ENCODE peak calls at places on chromosomes 4 and X, in eight cellular contexts. B, C, S, X, A, D, W and U are unnamed samples.

GRCh38 chrX:1902901-1903379 is 288.1 kb downstream of the ASMT start:
- DNase-seq in B (no peak), C (no peak), S (no peak), X (no peak), A (no peak), D (no peak), W (no peak), U (no peak)

GRCh38 chr4:114025176-114025777 is 45.8 kb upstream of the ARSJ start:
- DNase-seq in B (no peak), C (no peak), S (no peak), X (no peak), A (no peak), D (no peak), W (no peak), U (no peak)

GRCh38 chrX:57453901-57454300 is 137.9 kb upstream of the ZXDB start:
- DNase-seq in B (no peak), C (peak), S (no peak), X (peak), A (no peak), D (peak), W (no peak), U (peak)

GRCh38 chrX:48558270-48558669 is 16.0 kb upstream of the RBM3 start:
- DNase-seq in B (peak), C (peak), S (peak), X (no peak), A (no peak), D (peak), W (no peak), U (peak)

GRCh38 chr4:27807207-27807606 is 946.6 kb downstream of the STIM2 start:
- DNase-seq in B (peak), C (no peak), S (no peak), X (no peak), A (no peak), D (no peak), W (no peak), U (peak)

GRCh38 chr4:566508-567295 is 9.4 kb downstream of the TMEM271 start:
- DNase-seq in B (no peak), C (no peak), S (no peak), X (no peak), A (no peak), D (no peak), W (no peak), U (no peak)

GRCh38 chr4:6576932-6577331 is 1.9 kb downstream of the MAN2B2 start:
- DNase-seq in B (no peak), C (no peak), S (no peak), X (no peak), A (no peak), D (no peak), W (no peak), U (no peak)

GRCh38 chrX:20060961-20061868 is 55.5 kb downstream of the MAP7D2 start:
- DNase-seq in B (no peak), C (no peak), S (no peak), X (no peak), A (no peak), D (no peak), W (peak), U (no peak)

GRCh38 chrX:46597774-46598173 is 24.2 kb downstream of the CHST7 start:
- DNase-seq in B (no peak), C (no peak), S (no peak), X (no peak), A (no peak), D (no peak), W (no peak), U (no peak)

GRCh38 chr4:7422098-7422897 is 12.4 kb downstream of the PSAPL1 start:
- DNase-seq in B (no peak), C (no peak), S (no peak), X (no peak), A (no peak), D (no peak), W (no peak), U (no peak)

GRCh38 chrX:76796311-76796710 is 368.8 kb downstream of the MAGEE1 start:
- DNase-seq in B (no peak), C (no peak), S (no peak), X (no peak), A (no peak), D (peak), W (no peak), U (no peak)

GRCh38 chr4:154073107-154073817 is 284.4 kb upstream of the SFRP2 start:
- DNase-seq in B (peak), C (peak), S (peak), X (no peak), A (peak), D (peak), W (peak), U (peak)

GRCh38 chrX:19799319-19800182 is 87.8 kb downstream of the SH3KBP1 start:
- DNase-seq in B (peak), C (peak), S (no peak), X (no peak), A (no peak), D (no peak), W (no peak), U (peak)

GRCh38 chrX:70605352-70605751 is 160.7 kb downstream of the DLG3 start:
- DNase-seq in B (no peak), C (no peak), S (no peak), X (no peak), A (no peak), D (no peak), W (no peak), U (no peak)

GRCh38 chr4:106316773-106317409 is 541 bp downstream of the AIMP1 start:
- DNase-seq in B (no peak), C (peak), S (no peak), X (peak), A (no peak), D (peak), W (no peak), U (peak)

GRCh38 chr4:176238819-176239218 is 30.2 kb downstream of the ASB5 start:
- DNase-seq in B (no peak), C (peak), S (no peak), X (no peak), A (no peak), D (no peak), W (no peak), U (peak)

GRCh38 chrX:9958183-9958582 is 9.0 kb upstream of the CLDN34 start:
- DNase-seq in B (no peak), C (no peak), S (no peak), X (no peak), A (no peak), D (no peak), W (no peak), U (no peak)

GRCh38 chrX:10597871-10598270 is 22.5 kb downstream of the MID1 start:
- DNase-seq in B (peak), C (peak), S (no peak), X (peak), A (no peak), D (peak), W (no peak), U (peak)

GRCh38 chr4:101349346-101350064 is 2.2 kb upstream of the PPP3CA start:
- DNase-seq in B (peak), C (peak), S (no peak), X (no peak), A (no peak), D (no peak), W (no peak), U (peak)

GRCh38 chr4:105106416-105106815 is 40.3 kb upstream of the TET2 start:
- DNase-seq in B (no peak), C (peak), S (no peak), X (no peak), A (no peak), D (no peak), W (no peak), U (peak)

GRCh38 chr4:56611501-56611900 is 69.6 kb downstream of the HOPX start:
- DNase-seq in B (peak), C (no peak), S (no peak), X (no peak), A (no peak), D (no peak), W (no peak), U (peak)

GRCh38 chrX:15160558-15160957 is 109.3 kb downstream of the ASB9 start:
- DNase-seq in B (no peak), C (no peak), S (no peak), X (no peak), A (no peak), D (no peak), W (no peak), U (no peak)

GRCh38 chrX:19630228-19630627 is 114.9 kb upstream of the MAP3K15 start:
- DNase-seq in B (no peak), C (no peak), S (no peak), X (no peak), A (no peak), D (no peak), W (no peak), U (no peak)

GRCh38 chr4:87698394-87698793 is 48.3 kb downstream of the DMP1 start:
- DNase-seq in B (no peak), C (no peak), S (no peak), X (no peak), A (no peak), D (no peak), W (no peak), U (no peak)

GRCh38 chrX:2692221-2693122 is 1.4 kb downstream of the CD99 start:
- DNase-seq in B (peak), C (peak), S (no peak), X (no peak), A (no peak), D (peak), W (peak), U (peak)

GRCh38 chr4:84324850-84325249 is 174.2 kb downstream of the NKX6-1 start:
- DNase-seq in B (peak), C (no peak), S (no peak), X (peak), A (no peak), D (peak), W (no peak), U (no peak)

GRCh38 chr4:47741200-47741599 is 96.7 kb downstream of the CORIN start:
- DNase-seq in B (no peak), C (peak), S (no peak), X (no peak), A (no peak), D (no peak), W (no peak), U (peak)